ENCODE peak calls at places on chromosomes 2 and 18, in ten cellular contexts. T is EL, B is nephron progenitor cell, W is ELR, L is fibroblast of pulmonary artery, O is M059J, H is ovary, V is astrocyte of the spinal cord, P is H7, Y is SJSA1. R is an unnamed sample.

GRCh38 chr2:96604104-96604503 is 34.0 kb downstream of the KANSL3 start:
- DNase-seq in T (no peak), B (no peak), W (peak), L (no peak), O (no peak), H (no peak), V (no peak), P (peak), Y (no peak), R (no peak)

GRCh38 chr2:186554450-186554849 is 35.4 kb upstream of the ITGAV start:
- DNase-seq in T (no peak), B (no peak), W (no peak), L (no peak), O (no peak), H (no peak), V (no peak), P (no peak), Y (no peak), R (no peak)

GRCh38 chr2:223563462-223563861 is 38.7 kb downstream of the SCG2 start:
- DNase-seq in T (peak), B (no peak), W (peak), L (peak), O (peak), H (no peak), V (peak), P (peak), Y (peak), R (peak)

GRCh38 chr18:31741096-31741735 is 19.5 kb downstream of the SLC25A52 start:
- DNase-seq in T (peak), B (peak), W (peak), L (peak), O (peak), H (no peak), V (peak), P (no peak), Y (peak), R (peak)

GRCh38 chr2:113762377-113763118 is 6.1 kb upstream of the SLC35F5 start:
- DNase-seq in T (peak), B (no peak), W (peak), L (peak), O (peak), H (no peak), V (peak), P (no peak), Y (peak), R (peak)

GRCh38 chr2:79741044-79741443 is 228.2 kb downstream of the CTNNA2 start:
- DNase-seq in T (no peak), B (no peak), W (no peak), L (no peak), O (no peak), H (no peak), V (no peak), P (no peak), Y (no peak), R (no peak)

GRCh38 chr2:238601433-238602222 is 174.9 kb downstream of the ASB1 start:
- DNase-seq in T (peak), B (no peak), W (peak), L (peak), O (peak), H (no peak), V (peak), P (no peak), Y (no peak), R (peak)

GRCh38 chr2:72605836-72606442 is 219.9 kb downstream of the EXOC6B start:
- DNase-seq in T (peak), B (no peak), W (peak), L (peak), O (peak), H (no peak), V (peak), P (no peak), Y (peak), R (peak)

GRCh38 chr2:167905668-167906067 is 341.7 kb downstream of the STK39 start:
- DNase-seq in T (no peak), B (no peak), W (no peak), L (no peak), O (no peak), H (no peak), V (no peak), P (no peak), Y (no peak), R (no peak)

GRCh38 chr2:214960677-214961076 is 151.2 kb upstream of the BARD1 start:
- DNase-seq in T (peak), B (no peak), W (peak), L (peak), O (peak), H (no peak), V (peak), P (no peak), Y (no peak), R (peak)

GRCh38 chr2:236769981-236770671 is 200.5 kb downstream of the ACKR3 start:
- DNase-seq in T (peak), B (no peak), W (peak), L (peak), O (peak), H (no peak), V (peak), P (no peak), Y (peak), R (peak)